ENCODE peak calls at places on chromosomes 7 and 10, in eight cellular contexts. One of them, this sample, is unnamed.

GRCh38 chr7:85162743-85163142 is 24.1 kb downstream of the SEMA3D start:
- DNase-seq in K562: no peak
- DNase-seq in endodermal cell: no peak
- DNase-seq in ovary: no peak
- DNase-seq in Peyer's patch: no peak
- DNase-seq in heart left ventricle: no peak
- DNase-seq in CD8-positive, alpha-beta memory T cell: no peak
- DNase-seq in right cardiac atrium: no peak
- DNase-seq in this sample: no peak

GRCh38 chr10:92242910-92243671 is 47.8 kb downstream of the CPEB3 start:
- DNase-seq in K562: peak; percentile 21
- DNase-seq in endodermal cell: peak; percentile 84
- DNase-seq in ovary: peak; percentile 52
- DNase-seq in Peyer's patch: peak; percentile 64
- DNase-seq in heart left ventricle: peak; percentile 77
- DNase-seq in CD8-positive, alpha-beta memory T cell: peak; percentile 39
- DNase-seq in right cardiac atrium: peak; percentile 51
- DNase-seq in this sample: peak; percentile 56

GRCh38 chr7:23893942-23894890 is 184.2 kb downstream of the STK31 start:
- DNase-seq in K562: no peak
- DNase-seq in endodermal cell: no peak
- DNase-seq in ovary: no peak
- DNase-seq in Peyer's patch: no peak
- DNase-seq in heart left ventricle: no peak
- DNase-seq in CD8-positive, alpha-beta memory T cell: peak; percentile 11
- DNase-seq in right cardiac atrium: no peak
- DNase-seq in this sample: peak; percentile 12

GRCh38 chr7:81029523-81029922 is 110.7 kb upstream of the SEMA3C start:
- DNase-seq in K562: no peak
- DNase-seq in endodermal cell: no peak
- DNase-seq in ovary: no peak
- DNase-seq in Peyer's patch: no peak
- DNase-seq in heart left ventricle: no peak
- DNase-seq in CD8-positive, alpha-beta memory T cell: no peak
- DNase-seq in right cardiac atrium: no peak
- DNase-seq in this sample: peak; percentile 75

GRCh38 chr7:30057741-30058140 is 29.5 kb downstream of the PLEKHA8 start:
- DNase-seq in K562: no peak
- DNase-seq in endodermal cell: no peak
- DNase-seq in ovary: no peak
- DNase-seq in Peyer's patch: no peak
- DNase-seq in heart left ventricle: no peak
- DNase-seq in CD8-positive, alpha-beta memory T cell: no peak
- DNase-seq in right cardiac atrium: no peak
- DNase-seq in this sample: no peak

GRCh38 chr7:43385856-43386255 is 197.1 kb upstream of the STK17A start:
- DNase-seq in K562: no peak
- DNase-seq in endodermal cell: no peak
- DNase-seq in ovary: no peak
- DNase-seq in Peyer's patch: no peak
- DNase-seq in heart left ventricle: no peak
- DNase-seq in CD8-positive, alpha-beta memory T cell: no peak
- DNase-seq in right cardiac atrium: no peak
- DNase-seq in this sample: no peak

GRCh38 chr7:1555813-1556540 is at the start of gene TMEM184A:
- DNase-seq in K562: peak; percentile 44
- DNase-seq in endodermal cell: peak; percentile 94
- DNase-seq in ovary: no peak
- DNase-seq in Peyer's patch: peak; percentile 54
- DNase-seq in heart left ventricle: peak; percentile 63
- DNase-seq in CD8-positive, alpha-beta memory T cell: peak; percentile 49
- DNase-seq in right cardiac atrium: no peak
- DNase-seq in this sample: no peak

GRCh38 chr7:104848386-104848990 is 165.5 kb upstream of the KMT2E start:
- DNase-seq in K562: peak; percentile 79
- DNase-seq in endodermal cell: peak; percentile 96
- DNase-seq in ovary: no peak
- DNase-seq in Peyer's patch: peak; percentile 43
- DNase-seq in heart left ventricle: no peak
- DNase-seq in CD8-positive, alpha-beta memory T cell: peak; percentile 25
- DNase-seq in right cardiac atrium: no peak
- DNase-seq in this sample: peak; percentile 83

GRCh38 chr7:421056-421991 is 98.3 kb downstream of the PDGFA start:
- DNase-seq in K562: no peak
- DNase-seq in endodermal cell: peak; percentile 56
- DNase-seq in ovary: no peak
- DNase-seq in Peyer's patch: no peak
- DNase-seq in heart left ventricle: no peak
- DNase-seq in CD8-positive, alpha-beta memory T cell: no peak
- DNase-seq in right cardiac atrium: no peak
- DNase-seq in this sample: no peak

GRCh38 chr10:23015021-23015707 is 80.2 kb upstream of the MSRB2 start:
- DNase-seq in K562: no peak
- DNase-seq in endodermal cell: no peak
- DNase-seq in ovary: no peak
- DNase-seq in Peyer's patch: no peak
- DNase-seq in heart left ventricle: no peak
- DNase-seq in CD8-positive, alpha-beta memory T cell: no peak
- DNase-seq in right cardiac atrium: no peak
- DNase-seq in this sample: no peak

GRCh38 chr10:18254086-18254485 is 113.9 kb downstream of the CACNB2 start:
- DNase-seq in K562: no peak
- DNase-seq in endodermal cell: no peak
- DNase-seq in ovary: no peak
- DNase-seq in Peyer's patch: no peak
- DNase-seq in heart left ventricle: no peak
- DNase-seq in CD8-positive, alpha-beta memory T cell: no peak
- DNase-seq in right cardiac atrium: no peak
- DNase-seq in this sample: no peak

GRCh38 chr7:132276986-132277716 is 299.1 kb downstream of the PLXNA4 start:
- DNase-seq in K562: no peak
- DNase-seq in endodermal cell: no peak
- DNase-seq in ovary: no peak
- DNase-seq in Peyer's patch: no peak
- DNase-seq in heart left ventricle: no peak
- DNase-seq in CD8-positive, alpha-beta memory T cell: no peak
- DNase-seq in right cardiac atrium: no peak
- DNase-seq in this sample: peak; percentile 32

DNA sequence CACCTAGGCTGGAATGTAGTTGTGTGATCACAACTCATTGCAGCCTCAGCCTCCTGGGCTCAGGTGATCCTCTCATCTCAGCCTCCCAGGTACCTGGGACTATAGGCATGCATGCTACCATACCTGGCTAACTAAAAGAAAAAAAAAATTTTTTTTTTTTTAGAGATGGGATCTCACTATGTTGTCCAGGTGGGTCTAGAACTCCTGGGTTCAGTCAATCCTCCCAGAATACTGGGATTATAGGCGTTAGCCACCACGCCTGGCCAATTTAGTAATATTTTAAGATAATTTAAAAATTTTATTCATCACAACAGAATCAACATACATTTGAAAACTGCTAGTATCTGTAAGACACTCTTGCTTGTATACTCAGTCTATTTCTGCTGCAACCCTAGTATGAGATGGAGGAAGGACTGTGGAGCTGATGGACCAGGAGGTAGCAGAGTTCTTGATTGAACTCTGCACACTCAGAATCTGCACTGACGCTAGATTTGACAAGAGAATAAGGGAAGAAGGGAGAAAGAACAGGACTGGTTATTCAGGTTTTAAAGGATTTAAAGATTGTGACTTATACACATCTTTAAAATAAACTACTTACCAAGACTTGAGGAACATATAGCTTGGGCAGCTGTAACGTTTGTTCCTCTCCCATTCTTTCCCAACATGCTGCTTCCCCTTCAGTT is 57.6 kb downstream of the VCL start:
- DNase-seq in K562: no peak
- DNase-seq in endodermal cell: no peak
- DNase-seq in ovary: no peak
- DNase-seq in Peyer's patch: no peak
- DNase-seq in heart left ventricle: no peak
- DNase-seq in CD8-positive, alpha-beta memory T cell: no peak
- DNase-seq in right cardiac atrium: no peak
- DNase-seq in this sample: no peak
- H3K27ac ChIP-seq in K562: peak overlapping the region; percentile 63
- H3K27ac ChIP-seq in endodermal cell: no peak overlapping the region
- H3K27ac ChIP-seq in ovary: no peak overlapping the region
- H3K27ac ChIP-seq in Peyer's patch: no peak overlapping the region
- H3K27ac ChIP-seq in heart left ventricle: peak overlapping the region; percentile 76
- H3K27ac ChIP-seq in CD8-positive, alpha-beta memory T cell: no peak overlapping the region
- H3K27ac ChIP-seq in right cardiac atrium: peak overlapping the region; percentile 92
- H3K27ac ChIP-seq in this sample: no peak overlapping the region

GRCh38 chr7:70091362-70091761 is 493.1 kb downstream of the AUTS2 start:
- DNase-seq in K562: no peak
- DNase-seq in endodermal cell: no peak
- DNase-seq in ovary: no peak
- DNase-seq in Peyer's patch: no peak
- DNase-seq in heart left ventricle: no peak
- DNase-seq in CD8-positive, alpha-beta memory T cell: no peak
- DNase-seq in right cardiac atrium: no peak
- DNase-seq in this sample: peak; percentile 25

GRCh38 chr7:70097639-70098038 is 499.4 kb downstream of the AUTS2 start:
- DNase-seq in K562: no peak
- DNase-seq in endodermal cell: no peak
- DNase-seq in ovary: no peak
- DNase-seq in Peyer's patch: no peak
- DNase-seq in heart left ventricle: no peak
- DNase-seq in CD8-positive, alpha-beta memory T cell: no peak
- DNase-seq in right cardiac atrium: no peak
- DNase-seq in this sample: peak; percentile 68

GRCh38 chr7:70098133-70098561 is 499.9 kb downstream of the AUTS2 start:
- DNase-seq in K562: no peak
- DNase-seq in endodermal cell: no peak
- DNase-seq in ovary: no peak
- DNase-seq in Peyer's patch: no peak
- DNase-seq in heart left ventricle: no peak
- DNase-seq in CD8-positive, alpha-beta memory T cell: no peak
- DNase-seq in right cardiac atrium: no peak
- DNase-seq in this sample: peak; percentile 92

GRCh38 chr7:70092314-70093303 is 494.3 kb downstream of the AUTS2 start:
- DNase-seq in K562: no peak
- DNase-seq in endodermal cell: no peak
- DNase-seq in ovary: peak; percentile 42
- DNase-seq in Peyer's patch: no peak
- DNase-seq in heart left ventricle: peak; percentile 34
- DNase-seq in CD8-positive, alpha-beta memory T cell: no peak
- DNase-seq in right cardiac atrium: peak; percentile 12
- DNase-seq in this sample: peak; percentile 97

GRCh38 chr7:70093496-70093895 is 495.2 kb downstream of the AUTS2 start:
- DNase-seq in K562: no peak
- DNase-seq in endodermal cell: no peak
- DNase-seq in ovary: no peak
- DNase-seq in Peyer's patch: no peak
- DNase-seq in heart left ventricle: no peak
- DNase-seq in CD8-positive, alpha-beta memory T cell: no peak
- DNase-seq in right cardiac atrium: no peak
- DNase-seq in this sample: peak; percentile 97
- H3K9me3 ChIP-seq in K562: no peaks in the 10 kb centered on the region
- H3K9me3 ChIP-seq in endodermal cell: no peaks in the 10 kb centered on the region
- H3K9me3 ChIP-seq in ovary: no peaks in the 10 kb centered on the region
- H3K9me3 ChIP-seq in Peyer's patch: no peaks in the 10 kb centered on the region
- H3K9me3 ChIP-seq in heart left ventricle: no peaks in the 10 kb centered on the region
- H3K9me3 ChIP-seq in CD8-positive, alpha-beta memory T cell: no peaks in the 10 kb centered on the region
- H3K9me3 ChIP-seq in right cardiac atrium: no peaks in the 10 kb centered on the region
- H3K9me3 ChIP-seq in this sample: no peaks in the 10 kb centered on the region

DNA sequence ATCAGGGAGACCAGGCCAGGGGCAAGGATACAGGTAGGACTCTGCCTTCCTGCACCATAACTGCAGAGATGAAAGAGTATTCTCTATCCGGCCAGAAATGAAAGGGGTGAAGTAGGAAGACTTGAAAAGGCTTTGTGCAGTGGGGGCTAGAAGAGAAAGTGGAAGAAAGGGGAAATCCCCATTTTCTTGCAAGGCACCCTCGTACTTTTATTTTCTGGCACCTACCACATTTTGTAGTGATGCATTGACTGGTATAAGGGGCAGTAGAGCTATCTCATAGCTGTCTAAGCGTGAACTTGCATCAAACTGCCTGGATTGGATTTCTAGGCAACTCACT is 752 bp upstream of the CAMK2G start:
- DNase-seq in K562: no peak
- DNase-seq in endodermal cell: no peak
- DNase-seq in ovary: no peak
- DNase-seq in Peyer's patch: no peak
- DNase-seq in heart left ventricle: no peak
- DNase-seq in CD8-positive, alpha-beta memory T cell: peak; percentile 79
- DNase-seq in right cardiac atrium: no peak
- DNase-seq in this sample: no peak
- H3K4me1 ChIP-seq in K562: peaks cover 29% of the 10 kb centered on the region
- H3K4me1 ChIP-seq in endodermal cell: peaks cover 5% of the 10 kb centered on the region
- H3K4me1 ChIP-seq in ovary: peaks cover 3% of the 10 kb centered on the region
- H3K4me1 ChIP-seq in Peyer's patch: peaks cover 12% of the 10 kb centered on the region
- H3K4me1 ChIP-seq in heart left ventricle: peaks cover 11% of the 10 kb centered on the region
- H3K4me1 ChIP-seq in CD8-positive, alpha-beta memory T cell: peaks cover 61% of the 10 kb centered on the region
- H3K4me1 ChIP-seq in right cardiac atrium: no peaks in the 10 kb centered on the region
- H3K4me1 ChIP-seq in this sample: peaks cover 6% of the 10 kb centered on the region

GRCh38 chr7:55961994-55962393 is 2.4 kb upstream of the NIPSNAP2 start:
- DNase-seq in K562: no peak
- DNase-seq in endodermal cell: no peak
- DNase-seq in ovary: no peak
- DNase-seq in Peyer's patch: no peak
- DNase-seq in heart left ventricle: no peak
- DNase-seq in CD8-positive, alpha-beta memory T cell: no peak
- DNase-seq in right cardiac atrium: no peak
- DNase-seq in this sample: no peak

GRCh38 chr7:55964261-55964801 is at the start of gene NIPSNAP2:
- DNase-seq in K562: peak; percentile 94
- DNase-seq in endodermal cell: peak; percentile 85
- DNase-seq in ovary: peak; percentile 80
- DNase-seq in Peyer's patch: peak; percentile 41
- DNase-seq in heart left ventricle: peak; percentile 70
- DNase-seq in CD8-positive, alpha-beta memory T cell: peak; percentile 68
- DNase-seq in right cardiac atrium: peak; percentile 52
- DNase-seq in this sample: peak; percentile 84

GRCh38 chr7:55964802-55965470 is 551 bp downstream of the NIPSNAP2 start:
- DNase-seq in K562: no peak
- DNase-seq in endodermal cell: peak; percentile 90
- DNase-seq in ovary: peak; percentile 78
- DNase-seq in Peyer's patch: peak; percentile 57
- DNase-seq in heart left ventricle: peak; percentile 94
- DNase-seq in CD8-positive, alpha-beta memory T cell: peak; percentile 40
- DNase-seq in right cardiac atrium: peak; percentile 89
- DNase-seq in this sample: peak; percentile 78

GRCh38 chr7:55965805-55966421 is 1.5 kb downstream of the NIPSNAP2 start:
- DNase-seq in K562: no peak
- DNase-seq in endodermal cell: no peak
- DNase-seq in ovary: no peak
- DNase-seq in Peyer's patch: no peak
- DNase-seq in heart left ventricle: peak; percentile 77
- DNase-seq in CD8-positive, alpha-beta memory T cell: no peak
- DNase-seq in right cardiac atrium: peak; percentile 26
- DNase-seq in this sample: no peak

DNA sequence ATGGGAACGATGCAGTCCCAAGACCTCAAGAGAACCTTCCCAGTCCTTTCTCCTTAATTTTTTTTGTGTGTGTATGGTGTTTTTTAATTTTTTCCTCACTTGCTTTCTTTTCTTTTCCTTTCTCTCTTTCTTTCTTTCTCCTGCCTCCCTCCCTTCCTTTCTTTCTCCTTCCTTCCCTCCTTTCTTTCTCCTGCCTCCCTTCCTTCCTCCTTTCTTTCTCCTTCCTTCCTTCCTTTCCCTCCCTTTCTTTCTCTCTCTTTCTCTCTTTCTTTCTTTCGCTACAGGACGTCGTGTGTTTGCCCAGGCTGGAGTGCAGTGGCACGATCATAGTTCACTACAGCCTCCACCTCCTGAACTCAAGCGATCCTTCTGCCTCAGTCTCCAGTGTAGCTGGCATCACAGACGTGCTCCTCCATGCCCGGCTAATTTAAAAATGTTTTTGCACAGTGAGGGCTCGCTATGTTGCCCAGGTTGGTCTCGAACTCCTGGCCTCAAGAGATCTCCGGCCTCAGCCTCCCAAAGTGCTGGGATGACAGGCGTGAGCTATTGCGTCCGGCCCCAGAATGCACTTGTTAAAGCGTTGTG is 709 bp upstream of the NIPSNAP2 start:
- DNase-seq in K562: no peak
- DNase-seq in endodermal cell: no peak
- DNase-seq in ovary: no peak
- DNase-seq in Peyer's patch: no peak
- DNase-seq in heart left ventricle: peak; percentile 28
- DNase-seq in CD8-positive, alpha-beta memory T cell: no peak
- DNase-seq in right cardiac atrium: no peak
- DNase-seq in this sample: no peak
- H3K27ac ChIP-seq in K562: peak overlapping the region; percentile 68
- H3K27ac ChIP-seq in endodermal cell: no peak overlapping the region
- H3K27ac ChIP-seq in ovary: peak overlapping the region; percentile 97
- H3K27ac ChIP-seq in Peyer's patch: peak overlapping the region; percentile 98
- H3K27ac ChIP-seq in heart left ventricle: peak overlapping the region; percentile 91
- H3K27ac ChIP-seq in CD8-positive, alpha-beta memory T cell: peak overlapping the region; percentile 64
- H3K27ac ChIP-seq in right cardiac atrium: peak overlapping the region; percentile 100
- H3K27ac ChIP-seq in this sample: no peak overlapping the region